ENCODE peak calls at places on chromosomes 5 and 9, in five cellular contexts. E is left ventricle myocardium inferior; H is uterus; Z is glutamatergic neuron; Y is CD8-positive, alpha-beta T cell. X is an unnamed sample.

GRCh38 chr5:84378420-84378819 is 6.3 kb downstream of the EDIL3 start:
- DNase-seq in Z (no peak), H (no peak), E (no peak), Y (no peak), X (no peak)

GRCh38 chr9:794386-794785 is 47.1 kb upstream of the DMRT1 start:
- DNase-seq in H (no peak), Y (no peak), E (no peak), Z (no peak), X (no peak)

GRCh38 chr5:34474573-34475021 is 181.5 kb upstream of the RAI14 start:
- DNase-seq in H (peak), E (no peak), Y (no peak), Z (no peak), X (no peak)

GRCh38 chr5:14665110-14665822 is 748 bp downstream of the OTULIN start:
- DNase-seq in E (peak), H (no peak), Z (no peak), Y (no peak), X (no peak)

GRCh38 chr5:144205141-144205551 is 34.5 kb downstream of the KCTD16 start:
- DNase-seq in E (peak), Z (peak), Y (no peak), H (no peak), X (no peak)

GRCh38 chr9:132474253-132474652 is 64.2 kb downstream of the CFAP77 start:
- DNase-seq in Z (no peak), E (no peak), H (no peak), Y (no peak), X (no peak)

GRCh38 chr5:95861858-95862561 is 39.5 kb upstream of the GLRX start:
- DNase-seq in Y (no peak), E (no peak), H (no peak), Z (no peak), X (no peak)

GRCh38 chr5:133610489-133611356 is 1.6 kb downstream of the FSTL4 start:
- DNase-seq in E (peak), H (no peak), Z (peak), Y (no peak), X (no peak)

GRCh38 chr9:77865385-77865784 is 166.2 kb downstream of the GNAQ start:
- DNase-seq in E (no peak), H (no peak), Y (no peak), Z (no peak), X (no peak)

GRCh38 chr5:121630402-121630801 is 221.3 kb upstream of the FTMT start:
- DNase-seq in H (no peak), E (no peak), Y (no peak), Z (no peak), X (no peak)

GRCh38 chr9:15138357-15138686 is 168.7 kb downstream of the TTC39B start:
- DNase-seq in H (no peak), E (no peak), Y (no peak), Z (no peak), X (no peak)

GRCh38 chr9:99966720-99967119 is 60.3 kb downstream of the STX17 start:
- DNase-seq in E (no peak), H (no peak), Z (no peak), Y (no peak), X (no peak)

GRCh38 chr5:175693746-175694145 is 35.9 kb downstream of the HRH2 start:
- DNase-seq in H (no peak), E (no peak), Y (no peak), Z (no peak), X (no peak)

GRCh38 chr5:157559301-157559700 is 16.3 kb downstream of the ADAM19 start:
- DNase-seq in Z (no peak), E (no peak), Y (no peak), H (no peak), X (no peak)

GRCh38 chr5:23704176-23704855 is 196.9 kb downstream of the PRDM9 start:
- DNase-seq in H (no peak), E (no peak), Y (no peak), Z (no peak), X (no peak)

GRCh38 chr5:146068977-146069779 is 36.2 kb downstream of the PLAC8L1 start:
- DNase-seq in H (no peak), E (no peak), Y (no peak), Z (no peak), X (no peak)

GRCh38 chr5:137580030-137580429 is 80.9 kb upstream of the SPOCK1 start:
- DNase-seq in H (no peak), Y (no peak), Z (no peak), E (no peak), X (no peak)

GRCh38 chr5:148905541-148905940 is 79.1 kb downstream of the ADRB2 start:
- DNase-seq in E (no peak), Y (no peak), Z (no peak), H (no peak), X (no peak)

GRCh38 chr9:18037981-18038380 is 436.0 kb upstream of the ADAMTSL1 start:
- DNase-seq in H (no peak), E (no peak), Y (no peak), Z (no peak), X (no peak)

GRCh38 chr5:53456366-53456765 is 24.1 kb upstream of the FST start:
- DNase-seq in H (no peak), Z (no peak), Y (no peak), E (no peak), X (no peak)

GRCh38 chr9:13118294-13118693 is 161.2 kb downstream of the MPDZ start:
- DNase-seq in Z (no peak), H (no peak), Y (no peak), E (no peak), X (no peak)

GRCh38 chr9:127123239-127123935 is 952 bp upstream of the ANGPTL2 start:
- DNase-seq in E (no peak), Z (no peak), Y (no peak), H (peak), X (no peak)

GRCh38 chr5:38724301-38725030 is 121.3 kb upstream of the OSMR start:
- DNase-seq in H (no peak), Y (no peak), E (no peak), Z (no peak), X (no peak)

GRCh38 chr9:93952784-93953491 is 2.2 kb downstream of the BARX1 start:
- DNase-seq in Z (peak), E (no peak), H (no peak), Y (no peak), X (no peak)

GRCh38 chr9:74577956-74578355 is 80.8 kb downstream of the RORB start:
- DNase-seq in Z (no peak), Y (no peak), H (no peak), E (no peak), X (no peak)

GRCh38 chr9:16809912-16810610 is 60.4 kb downstream of the BNC2 start:
- DNase-seq in E (no peak), Z (no peak), H (no peak), Y (no peak), X (no peak)

GRCh38 chr5:10145922-10146321 is 103.8 kb downstream of the ATPSCKMT start:
- DNase-seq in H (no peak), E (no peak), Z (no peak), Y (no peak), X (no peak)
- TF ChIP-seq CTCF in H (peak), E (peak), Z (no peak), Y (no peak), X (no peak)

GRCh38 chr9:33106827-33107621 is 30.6 kb upstream of the SMU1 start:
- DNase-seq in H (peak), Z (no peak), Y (no peak), E (peak), X (no peak)
- TF ChIP-seq CTCF in H (no peak), Z (no peak), Y (no peak), E (no peak), X (no peak)

GRCh38 chr5:140827704-140828401 is at the start of gene PCDHA6:
- DNase-seq in Z (no peak), Y (no peak), E (no peak), H (no peak), X (no peak)
- TF ChIP-seq CTCF in Z (peak), Y (no peak), E (no peak), H (peak), X (no peak)

GRCh38 chr9:84419203-84419602 is 78.6 kb upstream of the SLC28A3 start:
- DNase-seq in E (no peak), H (no peak), Y (no peak), Z (no peak), X (no peak)
- TF ChIP-seq CTCF in E (no peak), H (no peak), Y (no peak), Z (no peak), X (peak)

DNA sequence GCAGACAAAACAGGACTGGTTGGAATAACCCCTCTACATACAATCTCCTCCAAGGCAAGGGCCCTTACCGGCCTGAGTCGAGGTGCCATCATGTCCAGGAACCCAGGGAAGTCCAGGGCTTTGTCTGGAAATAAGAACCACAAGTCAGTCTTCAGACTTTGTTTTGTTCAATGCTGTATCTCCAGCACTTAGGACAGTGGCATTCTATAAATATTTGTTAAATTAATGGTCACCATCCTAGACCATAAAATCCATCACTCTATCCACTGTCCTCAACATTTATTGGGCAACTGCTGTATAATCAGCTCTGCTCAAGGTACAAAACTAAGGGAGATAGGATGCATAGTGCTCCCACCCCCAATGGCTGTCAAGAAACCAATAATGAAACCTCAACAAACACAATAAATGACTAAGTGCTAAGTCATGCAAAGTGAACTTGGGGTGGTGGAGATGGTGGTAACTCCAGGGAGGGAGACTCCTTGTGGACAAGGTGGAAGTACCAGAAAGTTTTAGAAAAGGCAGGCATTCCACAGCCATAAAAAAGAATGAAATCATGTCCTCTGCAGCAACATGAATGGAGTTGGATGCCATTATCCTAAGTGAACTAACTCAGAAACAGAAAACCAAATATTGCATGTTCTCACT is 5.0 kb downstream of the RELL2 start:
- DNase-seq in Z (no peak), H (no peak), E (no peak), Y (no peak), X (no peak)
- TF ChIP-seq CTCF in Z (no peak), H (no peak), E (no peak), Y (no peak), X (no peak)

GRCh38 chr9:85554349-85554748 is 187.4 kb downstream of the AGTPBP1 start:
- DNase-seq in H (no peak), Z (no peak), Y (no peak), E (no peak), X (no peak)
- TF ChIP-seq CTCF in H (no peak), Z (no peak), Y (no peak), E (no peak), X (no peak)

DNA sequence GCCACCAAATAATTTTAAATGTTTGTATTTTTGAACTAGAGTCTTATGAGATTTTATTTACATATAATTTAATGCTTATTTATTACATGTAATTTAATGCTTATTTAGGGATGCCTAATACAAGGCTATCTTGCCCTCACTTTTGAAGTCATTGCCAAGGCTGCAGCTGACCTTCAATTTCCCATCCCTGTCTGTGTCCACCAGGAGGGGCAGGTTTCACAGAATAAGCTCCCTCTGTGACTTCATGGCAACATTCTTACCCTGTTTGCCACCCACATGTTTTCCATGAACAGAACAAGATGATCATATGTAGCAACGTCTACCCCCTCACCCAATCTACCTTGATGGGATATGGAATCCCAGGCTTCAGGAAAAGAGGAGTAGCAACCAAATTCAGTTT is 27.0 kb downstream of the C5 start:
- DNase-seq in E (no peak), H (no peak), Z (no peak), Y (no peak), X (no peak)
- TF ChIP-seq CTCF in E (no peak), H (no peak), Z (no peak), Y (no peak), X (no peak)

GRCh38 chr9:76085596-76085995 is 195.1 kb downstream of the PCSK5 start:
- DNase-seq in H (no peak), Y (no peak), Z (no peak), E (no peak), X (no peak)

GRCh38 chr9:76090909-76091308 is 200.4 kb downstream of the PCSK5 start:
- DNase-seq in E (no peak), H (no peak), Y (no peak), Z (no peak), X (no peak)

GRCh38 chr9:76087978-76088377 is 197.5 kb downstream of the PCSK5 start:
- DNase-seq in H (no peak), Z (no peak), E (no peak), Y (no peak), X (no peak)

GRCh38 chr9:76090330-76090729 is 199.9 kb downstream of the PCSK5 start:
- DNase-seq in Y (no peak), Z (no peak), E (no peak), H (no peak), X (no peak)

GRCh38 chr9:76086521-76086920 is 196.0 kb downstream of the PCSK5 start:
- DNase-seq in H (no peak), Z (no peak), E (no peak), Y (no peak), X (no peak)
- TF ChIP-seq CTCF in H (no peak), Z (no peak), E (no peak), Y (no peak), X (no peak)

DNA sequence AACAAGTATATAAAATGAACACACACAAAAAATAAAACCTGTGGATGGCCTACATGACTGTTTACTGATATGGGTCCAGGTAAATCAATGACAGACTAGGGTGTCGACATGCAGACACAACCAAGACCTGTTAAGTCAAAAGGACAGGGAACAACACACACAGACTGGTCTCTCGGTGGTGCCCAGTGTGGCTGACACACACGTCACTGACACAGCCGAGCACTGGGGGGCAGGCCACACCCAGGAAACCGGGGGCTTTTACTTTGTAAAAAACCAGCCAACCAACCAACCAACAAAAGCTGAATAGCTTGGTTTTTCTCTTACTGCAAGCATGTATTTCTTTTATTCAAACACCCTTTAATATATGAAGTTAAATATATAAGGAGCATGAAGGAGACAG is 5.0 kb downstream of the FAM163B start:
- DNase-seq in E (no peak), Z (no peak), Y (peak), H (no peak), X (no peak)
- TF ChIP-seq CTCF in E (peak), Z (no peak), Y (peak), H (no peak), X (no peak)

X was measured in natural killer cell.